ENCODE peak calls at places on chromosome 5, in six cellular contexts. M is HCT116, W is H1, E is GM12878, B is K562, H is HepG2. R is an unnamed sample.

GRCh38 chr5:146624179-146624578 is 108.2 kb upstream of the GPR151 start:
- DNase-seq in M (no peak), W (no peak), E (no peak), B (no peak), H (no peak), R (no peak)

GRCh38 chr5:144697847-144698262 is 527.2 kb downstream of the KCTD16 start:
- DNase-seq in M (no peak), W (no peak), E (no peak), B (no peak), H (no peak), R (no peak)

GRCh38 chr5:96459313-96460109 is 26.5 kb upstream of the PCSK1 start:
- DNase-seq in M (no peak), W (no peak), E (no peak), B (no peak), H (no peak), R (no peak)

GRCh38 chr5:122561209-122561608 is 213.7 kb upstream of the SNX2 start:
- DNase-seq in M (no peak), W (no peak), E (no peak), B (no peak), H (no peak), R (no peak)

GRCh38 chr5:80503641-80504040 is 15.7 kb downstream of the FAM151B start:
- DNase-seq in M (no peak), W (no peak), E (no peak), B (no peak), H (no peak), R (no peak)

GRCh38 chr5:146109379-146109778 is 4.0 kb upstream of the PLAC8L1 start:
- DNase-seq in M (no peak), W (no peak), E (no peak), B (peak), H (no peak), R (no peak)

GRCh38 chr5:3356016-3356415 is 239.6 kb upstream of the IRX1 start:
- DNase-seq in M (no peak), W (no peak), E (no peak), B (no peak), H (no peak), R (no peak)

GRCh38 chr5:72366324-72366976 is 46.3 kb downstream of the PTCD2 start:
- DNase-seq in M (peak), W (no peak), E (peak), B (peak), H (peak), R (peak)

GRCh38 chr5:80090884-80091166 is 55.7 kb downstream of the THBS4 start:
- DNase-seq in M (no peak), W (no peak), E (no peak), B (no peak), H (peak), R (no peak)

GRCh38 chr5:82551840-82552385 is 273.8 kb upstream of the RPS23 start:
- DNase-seq in M (no peak), W (no peak), E (no peak), B (no peak), H (no peak), R (no peak)

GRCh38 chr5:143896981-143897380 is 85.0 kb downstream of the HMHB1 start:
- DNase-seq in M (no peak), W (no peak), E (no peak), B (no peak), H (no peak), R (no peak)

GRCh38 chr5:73039082-73039481 is 81.3 kb upstream of the TMEM171 start:
- DNase-seq in M (no peak), W (no peak), E (no peak), B (peak), H (no peak), R (peak)

GRCh38 chr5:74464512-74465209 is 175.9 kb downstream of the ENC1 start:
- DNase-seq in M (no peak), W (no peak), E (no peak), B (no peak), H (no peak), R (no peak)

GRCh38 chr5:35029333-35029732 is 18.4 kb downstream of the AGXT2 start:
- DNase-seq in M (no peak), W (no peak), E (no peak), B (no peak), H (no peak), R (no peak)

GRCh38 chr5:132768485-132768868 is 8.6 kb downstream of the SEPTIN8 start:
- DNase-seq in M (no peak), W (no peak), E (no peak), B (no peak), H (no peak), R (no peak)

GRCh38 chr5:121315786-121316185 is 535.9 kb upstream of the FTMT start:
- DNase-seq in M (no peak), W (no peak), E (no peak), B (no peak), H (no peak), R (no peak)

GRCh38 chr5:55668356-55668755 is 43.8 kb downstream of the SLC38A9 start:
- DNase-seq in M (peak), W (no peak), E (no peak), B (no peak), H (no peak), R (no peak)

GRCh38 chr5:93715327-93715726 is 26.1 kb downstream of the POU5F2 start:
- DNase-seq in M (no peak), W (no peak), E (no peak), B (no peak), H (peak), R (no peak)

GRCh38 chr5:111299067-111299481 is 74.9 kb downstream of the CAMK4 start:
- DNase-seq in M (no peak), W (no peak), E (no peak), B (no peak), H (peak), R (no peak)

DNA sequence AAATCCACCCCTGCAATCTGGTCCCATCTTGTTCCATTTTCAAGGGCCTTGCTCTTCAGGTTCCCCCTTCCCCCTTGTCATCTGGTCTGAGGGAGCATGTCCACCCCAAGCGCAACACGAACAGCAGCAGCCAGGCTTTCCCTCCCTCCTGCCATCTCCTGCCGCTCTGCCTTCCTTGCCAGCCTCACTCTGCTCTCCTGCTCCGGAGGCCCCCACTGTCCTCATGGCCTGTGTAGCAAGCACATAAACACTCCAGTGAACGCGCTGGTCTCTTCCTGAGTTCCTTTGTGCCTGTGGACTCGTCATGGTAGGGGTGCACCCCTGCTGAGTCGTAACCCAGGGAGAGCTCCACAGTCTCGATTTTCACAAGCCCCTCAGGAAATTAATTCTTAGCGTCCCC is 29.9 kb downstream of the TENT4A start:
- DNase-seq in M (no peak), W (no peak), E (no peak), B (no peak), H (no peak), R (no peak)
- TF ChIP-seq ATF3 in M (no peak), W (no peak), E (no peak), B (no peak), H (no peak), R (no peak)

GRCh38 chr5:10222326-10222725 is 27.4 kb downstream of the ATPSCKMT start:
- DNase-seq in M (no peak), W (no peak), E (no peak), B (no peak), H (no peak), R (no peak)
- TF ChIP-seq MAX in M (no peak), W (no peak), E (no peak), B (no peak), H (no peak), R (no peak)

GRCh38 chr5:23352437-23352836 is 155.0 kb upstream of the PRDM9 start:
- DNase-seq in M (no peak), W (peak), E (no peak), B (peak), H (peak), R (peak)
- TF ChIP-seq ATF3 in M (no peak), W (no peak), E (no peak), B (no peak), H (no peak), R (no peak)

DNA sequence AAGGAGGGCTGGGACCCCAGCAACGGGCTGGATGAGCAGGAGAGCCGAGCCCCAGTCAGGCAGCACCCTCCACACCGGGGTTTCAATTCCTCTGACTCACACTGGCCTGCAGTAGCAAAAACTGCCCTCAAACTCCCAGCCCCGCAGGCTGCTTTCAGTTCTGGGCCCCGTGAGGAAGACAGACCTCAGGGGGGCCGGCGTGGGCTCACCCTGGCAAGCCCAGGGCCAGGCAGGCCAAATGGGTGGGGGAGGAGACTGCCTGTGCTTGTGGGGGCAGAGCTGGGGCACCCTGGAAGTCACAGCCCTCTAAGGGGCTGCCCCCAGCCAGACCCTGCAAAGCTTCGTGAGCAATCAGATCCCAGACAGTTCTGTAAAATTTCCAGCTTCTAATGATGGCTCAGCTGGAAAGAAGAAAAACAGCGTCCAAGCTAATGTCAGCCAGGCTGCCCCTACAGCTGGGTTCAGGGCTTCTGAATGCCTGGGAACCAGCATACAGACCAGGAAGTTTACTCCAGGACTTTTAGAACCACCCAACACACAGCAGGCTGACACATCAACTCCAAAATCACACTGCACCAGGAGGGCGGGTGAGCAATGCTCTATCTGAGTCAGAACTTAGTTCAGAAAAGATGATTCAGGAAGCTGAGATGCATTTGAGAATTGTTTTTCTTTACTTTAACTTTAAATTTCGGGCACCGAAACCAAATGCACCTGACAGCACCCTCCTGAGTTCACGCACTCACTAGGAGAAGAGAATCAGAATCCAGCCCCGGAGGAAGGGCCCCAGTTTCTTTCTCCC is 34.7 kb downstream of the LPCAT1 start:
- DNase-seq in M (no peak), W (no peak), E (peak), B (no peak), H (no peak), R (no peak)
- TF ChIP-seq MAX in M (no peak), W (no peak), E (no peak), B (no peak), H (no peak), R (no peak)

R was measured in WTC11.